ENCODE peak calls at places on chromosomes 16 and 17, in six cellular contexts. L, X, V, J, S and H are unnamed samples.

GRCh38 chr17:64736804-64737492 is 74.8 kb upstream of the SMURF2 start:
- DNase-seq in L (no peak), X (no peak), V (no peak), J (peak), S (peak), H (peak)

GRCh38 chr16:4494746-4495490 is 18.7 kb downstream of the HMOX2 start:
- DNase-seq in L (no peak), X (no peak), V (no peak), J (peak), S (no peak), H (peak)

GRCh38 chr17:8846768-8847211 is 20.7 kb downstream of the PIK3R6 start:
- DNase-seq in L (peak), X (no peak), V (peak), J (peak), S (peak), H (no peak)

GRCh38 chr17:13626703-13627102 is 25.0 kb upstream of the HS3ST3A1 start:
- DNase-seq in L (no peak), X (no peak), V (no peak), J (peak), S (no peak), H (no peak)

GRCh38 chr16:66299349-66299748 is 67.1 kb upstream of the CDH5 start:
- DNase-seq in L (no peak), X (no peak), V (no peak), J (no peak), S (no peak), H (no peak)

GRCh38 chr17:2364132-2365116 is 27.1 kb downstream of the SGSM2 start:
- DNase-seq in L (no peak), X (no peak), V (peak), J (no peak), S (no peak), H (peak)

GRCh38 chr17:19619705-19620325 is 28.7 kb upstream of the ALDH3A2 start:
- DNase-seq in L (no peak), X (no peak), V (no peak), J (no peak), S (no peak), H (no peak)

GRCh38 chr16:1319041-1319440 is 9.6 kb downstream of the UBE2I start:
- DNase-seq in L (no peak), X (no peak), V (no peak), J (no peak), S (no peak), H (no peak)

GRCh38 chr17:75822800-75823166 is 21.4 kb downstream of the UNC13D start:
- DNase-seq in L (no peak), X (no peak), V (no peak), J (no peak), S (no peak), H (no peak)

GRCh38 chr16:21599994-21600773 is 807 bp downstream of the METTL9 start:
- DNase-seq in L (no peak), X (no peak), V (no peak), J (peak), S (peak), H (no peak)

GRCh38 chr17:74547736-74548135 is 1.8 kb upstream of the CD300C start:
- DNase-seq in L (no peak), X (no peak), V (no peak), J (no peak), S (peak), H (peak)

GRCh38 chr17:37489197-37490001 is at the start of gene DUSP14:
- DNase-seq in L (peak), X (peak), V (peak), J (peak), S (peak), H (peak)

GRCh38 chr17:50428831-50429424 is 2.9 kb downstream of the ACSF2 start:
- DNase-seq in L (no peak), X (no peak), V (no peak), J (no peak), S (no peak), H (no peak)

GRCh38 chr17:68054296-68054900 is 18.9 kb downstream of the KPNA2 start:
- DNase-seq in L (no peak), X (no peak), V (peak), J (peak), S (no peak), H (peak)

GRCh38 chr17:67575325-67575724 is 142.4 kb upstream of the NOL11 start:
- DNase-seq in L (no peak), X (no peak), V (no peak), J (no peak), S (no peak), H (no peak)

GRCh38 chr17:78935419-78936323 is 10.5 kb upstream of the TIMP2 start:
- DNase-seq in L (no peak), X (peak), V (no peak), J (peak), S (no peak), H (peak)

GRCh38 chr17:34011599-34011998 is 243.5 kb upstream of the CCL2 start:
- DNase-seq in L (no peak), X (no peak), V (no peak), J (no peak), S (no peak), H (no peak)

GRCh38 chr16:19645557-19645981 is 72.5 kb downstream of the KNOP1 start:
- DNase-seq in L (peak), X (no peak), V (peak), J (peak), S (no peak), H (no peak)

GRCh38 chr16:83913234-83913633 is 14.3 kb downstream of the MLYCD start:
- DNase-seq in L (peak), X (no peak), V (peak), J (no peak), S (no peak), H (no peak)

GRCh38 chr16:79573881-79574280 is 26.7 kb downstream of the MAF start:
- DNase-seq in L (no peak), X (no peak), V (no peak), J (no peak), S (no peak), H (no peak)

GRCh38 chr17:73476890-73477350 is 165.1 kb upstream of the CDC42EP4 start:
- DNase-seq in L (peak), X (no peak), V (peak), J (no peak), S (no peak), H (no peak)

GRCh38 chr16:23296994-23297393 is 5.1 kb upstream of the SCNN1B start:
- DNase-seq in L (peak), X (no peak), V (no peak), J (no peak), S (peak), H (peak)

GRCh38 chr17:37667039-37667438 is 23.8 kb upstream of the DDX52 start:
- DNase-seq in L (no peak), X (no peak), V (no peak), J (no peak), S (no peak), H (no peak)

GRCh38 chr17:36657763-36658490 is 56.5 kb downstream of the MRM1 start:
- DNase-seq in L (peak), X (no peak), V (no peak), J (no peak), S (no peak), H (no peak)

GRCh38 chr16:56923481-56923880 is 8.5 kb upstream of the HERPUD1 start:
- DNase-seq in L (no peak), X (no peak), V (no peak), J (peak), S (no peak), H (no peak)

GRCh38 chr17:1959871-1960569 is 65.1 kb downstream of the RTN4RL1 start:
- DNase-seq in L (peak), X (no peak), V (no peak), J (no peak), S (no peak), H (no peak)

GRCh38 chr17:76174072-76174471 is 33.0 kb upstream of the FOXJ1 start:
- DNase-seq in L (no peak), X (no peak), V (no peak), J (no peak), S (no peak), H (no peak)

GRCh38 chr17:50195196-50195865 is 6.1 kb downstream of the COL1A1 start:
- DNase-seq in L (no peak), X (no peak), V (no peak), J (peak), S (no peak), H (no peak)

GRCh38 chr17:77698903-77699615 is 259.4 kb upstream of the TNRC6C start:
- DNase-seq in L (no peak), X (no peak), V (no peak), J (no peak), S (no peak), H (no peak)

GRCh38 chr17:77240976-77241375 is 100.2 kb downstream of the SEC14L1 start:
- DNase-seq in L (peak), X (no peak), V (no peak), J (no peak), S (no peak), H (no peak)

GRCh38 chr16:13453938-13454553 is 465.9 kb upstream of the ERCC4 start:
- DNase-seq in L (peak), X (peak), V (no peak), J (peak), S (peak), H (no peak)

GRCh38 chr16:68508013-68508412 is 31.1 kb upstream of the ZFP90 start:
- DNase-seq in L (no peak), X (no peak), V (no peak), J (no peak), S (no peak), H (no peak)

GRCh38 chr17:29709861-29710849 is 87.4 kb upstream of the CORO6 start:
- DNase-seq in L (no peak), X (no peak), V (no peak), J (peak), S (no peak), H (no peak)

GRCh38 chr17:50642722-50643656 is 8.3 kb downstream of the ABCC3 start:
- DNase-seq in L (no peak), X (no peak), V (no peak), J (no peak), S (no peak), H (no peak)

GRCh38 chr17:50638851-50639767 is 4.4 kb downstream of the ABCC3 start:
- DNase-seq in L (no peak), X (peak), V (peak), J (peak), S (no peak), H (peak)

DNA sequence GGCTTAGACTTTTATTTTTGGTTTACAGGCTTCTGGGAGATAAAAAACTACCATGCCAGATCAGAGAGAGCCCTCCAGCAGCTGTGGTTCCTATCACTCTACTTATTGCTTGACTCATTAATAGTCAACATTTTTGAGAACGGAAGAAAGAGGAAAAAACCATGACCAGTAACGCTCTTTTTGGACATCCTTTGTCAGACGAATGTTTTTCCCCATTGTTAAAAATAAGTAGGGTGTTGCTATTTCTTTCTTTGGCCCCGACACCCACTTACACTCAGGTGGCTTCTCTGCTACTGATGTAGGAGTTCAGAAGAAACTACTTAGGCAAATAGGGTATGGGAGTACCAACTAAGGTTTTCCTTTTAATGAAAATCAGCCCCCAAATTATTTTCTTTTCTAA is 27.5 kb downstream of the TVP23A start:
- DNase-seq in L (no peak), X (no peak), V (no peak), J (no peak), S (no peak), H (no peak)
- H3K4me3 ChIP-seq in L (no peak), X (no peak), V (no peak), J (no peak), S (no peak), H (no peak)

DNA sequence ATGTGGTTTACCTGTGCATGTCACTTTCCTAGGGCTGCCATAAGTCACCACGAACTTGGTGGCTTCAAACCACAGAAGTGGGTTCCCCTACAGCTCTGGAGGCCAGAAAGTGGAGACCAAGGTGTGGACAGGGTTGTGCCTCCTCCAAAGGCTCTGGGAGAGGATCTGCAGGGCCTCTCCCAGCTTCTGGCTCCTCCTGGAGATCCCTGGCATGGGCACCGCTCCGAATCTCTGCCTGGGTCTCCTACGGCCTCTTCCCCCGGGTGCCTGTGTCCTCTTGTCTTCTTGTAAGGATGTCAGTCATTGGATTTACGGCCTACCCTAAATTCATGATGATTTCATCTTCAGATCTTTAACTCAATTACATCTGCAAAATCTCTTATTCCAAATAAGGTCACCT is 2.5 kb upstream of the SRRM2 start:
- DNase-seq in L (no peak), X (no peak), V (no peak), J (no peak), S (no peak), H (no peak)
- H3K4me3 ChIP-seq in L (no peak), X (no peak), V (no peak), J (no peak), S (no peak), H (no peak)

GRCh38 chr16:85087899-85088569 is 24.2 kb downstream of the CIBAR2 start:
- DNase-seq in L (no peak), X (no peak), V (no peak), J (no peak), S (no peak), H (no peak)

GRCh38 chr16:85085721-85086120 is 26.6 kb downstream of the CIBAR2 start:
- DNase-seq in L (peak), X (no peak), V (no peak), J (no peak), S (no peak), H (no peak)

GRCh38 chr16:85088570-85089214 is 23.6 kb downstream of the CIBAR2 start:
- DNase-seq in L (peak), X (no peak), V (no peak), J (no peak), S (no peak), H (no peak)

GRCh38 chr16:85084841-85085535 is 27.3 kb downstream of the CIBAR2 start:
- DNase-seq in L (peak), X (no peak), V (no peak), J (no peak), S (peak), H (no peak)

GRCh38 chr16:85086347-85087291 is 25.7 kb downstream of the CIBAR2 start:
- DNase-seq in L (peak), X (peak), V (peak), J (peak), S (peak), H (peak)
- H3K4me3 ChIP-seq in L (no peak), X (no peak), V (no peak), J (no peak), S (no peak), H (no peak)

GRCh38 chr17:82029391-82029790 is 2.1 kb upstream of the RAC3 start:
- DNase-seq in L (no peak), X (no peak), V (no peak), J (no peak), S (no peak), H (no peak)

GRCh38 chr17:82030470-82031302 is 792 bp upstream of the RAC3 start:
- DNase-seq in L (peak), X (peak), V (peak), J (peak), S (peak), H (no peak)

GRCh38 chr17:82028966-82029365 is 2.5 kb upstream of the RAC3 start:
- DNase-seq in L (no peak), X (no peak), V (no peak), J (no peak), S (no peak), H (no peak)

GRCh38 chr17:82031303-82031884 is at the start of gene RAC3:
- DNase-seq in L (peak), X (no peak), V (no peak), J (no peak), S (no peak), H (no peak)

GRCh38 chr17:82029990-82030469 is 1.4 kb upstream of the RAC3 start:
- DNase-seq in L (no peak), X (no peak), V (no peak), J (no peak), S (no peak), H (no peak)
- H3K4me3 ChIP-seq in L (no peak), X (no peak), V (no peak), J (no peak), S (no peak), H (no peak)

DNA sequence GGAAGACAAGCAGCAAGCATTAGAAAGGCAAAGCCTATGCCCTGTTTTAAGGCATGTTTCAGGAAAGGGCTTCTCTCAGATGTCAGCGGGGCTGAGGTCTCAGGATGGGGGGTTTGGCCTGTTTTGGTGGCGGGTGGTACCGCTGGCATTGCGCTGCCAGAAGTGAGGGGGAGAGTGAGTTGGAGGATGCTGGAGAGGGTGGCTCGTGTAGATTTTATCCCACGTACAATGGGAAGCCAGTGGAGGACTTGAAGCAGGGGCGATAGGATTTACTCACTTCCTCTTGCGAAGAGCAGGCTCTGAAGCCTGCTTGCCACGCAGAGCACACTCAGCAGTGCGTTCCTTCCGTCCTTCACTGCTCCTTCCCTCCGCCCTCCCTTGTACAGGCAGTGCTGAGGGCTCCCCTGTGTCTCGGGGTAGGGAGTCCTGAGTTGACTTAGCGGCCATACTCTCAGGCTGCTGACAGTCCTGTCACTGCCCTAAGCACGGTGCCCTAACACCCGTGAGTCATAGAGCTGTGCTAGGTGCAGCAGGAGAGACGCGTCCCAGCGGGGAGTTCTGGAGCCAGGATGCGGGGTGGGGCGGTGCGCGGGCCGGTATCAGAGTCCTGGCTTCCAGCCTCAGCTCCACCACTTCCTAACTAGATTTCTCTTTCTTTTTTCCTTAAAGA is 113.1 kb downstream of the SNX29 start:
- DNase-seq in L (peak), X (no peak), V (peak), J (peak), S (peak), H (no peak)
- H3K4me3 ChIP-seq in L (peak), X (no peak), V (no peak), J (peak), S (no peak), H (no peak)

GRCh38 chr16:82034981-82035612 is at the start of gene HSD17B2:
- DNase-seq in L (no peak), X (no peak), V (no peak), J (peak), S (no peak), H (peak)
- H3K4me3 ChIP-seq in L (no peak), X (no peak), V (no peak), J (no peak), S (no peak), H (peak)

GRCh38 chr17:44024853-44025252 is 10.1 kb upstream of the TMEM101 start:
- DNase-seq in L (no peak), X (no peak), V (no peak), J (no peak), S (no peak), H (no peak)

GRCh38 chr17:44029736-44030135 is 15.0 kb upstream of the TMEM101 start:
- DNase-seq in L (no peak), X (no peak), V (no peak), J (no peak), S (no peak), H (no peak)

GRCh38 chr17:44023545-44024270 is 8.9 kb upstream of the TMEM101 start:
- DNase-seq in L (no peak), X (no peak), V (no peak), J (no peak), S (no peak), H (no peak)

GRCh38 chr17:44022246-44022645 is 7.5 kb upstream of the TMEM101 start:
- DNase-seq in L (no peak), X (no peak), V (no peak), J (no peak), S (no peak), H (no peak)

GRCh38 chr17:44024271-44024663 is 9.5 kb upstream of the TMEM101 start:
- DNase-seq in L (no peak), X (no peak), V (no peak), J (no peak), S (no peak), H (no peak)
- H3K4me3 ChIP-seq in L (no peak), X (no peak), V (no peak), J (no peak), S (no peak), H (no peak)

GRCh38 chr16:35447010-35447558 is 1987.7 kb downstream of the TP53TG3F start:
- DNase-seq in L (no peak), X (no peak), V (no peak), J (no peak), S (no peak), H (no peak)
- H3K4me3 ChIP-seq in L (no peak), X (no peak), V (no peak), J (no peak), S (no peak), H (no peak)